ENCODE peak calls at places on chromosomes 4 and X, in five cellular contexts. One of them, this sample, is unnamed.

GRCh38 chr4:101205878-101206277 is 141.4 kb downstream of the PPP3CA start:
- DNase-seq in thoracic aorta: no peak
- DNase-seq in astrocyte: peak; percentile 79
- DNase-seq in A549: peak; percentile 28
- DNase-seq in heart left ventricle: no peak
- DNase-seq in this sample: no peak

GRCh38 chrX:18994713-18995112 is 10.8 kb upstream of the PHKA2 start:
- DNase-seq in thoracic aorta: no peak
- DNase-seq in astrocyte: peak; percentile 85
- DNase-seq in A549: peak; percentile 70
- DNase-seq in heart left ventricle: no peak
- DNase-seq in this sample: no peak

GRCh38 chrX:110987292-110987691 is 108.7 kb upstream of the PAK3 start:
- DNase-seq in thoracic aorta: no peak
- DNase-seq in astrocyte: no peak
- DNase-seq in A549: no peak
- DNase-seq in heart left ventricle: no peak
- DNase-seq in this sample: no peak

GRCh38 chr4:71266090-71266794 is 72.6 kb upstream of the SLC4A4 start:
- DNase-seq in thoracic aorta: no peak
- DNase-seq in astrocyte: peak; percentile 91
- DNase-seq in A549: no peak
- DNase-seq in heart left ventricle: no peak
- DNase-seq in this sample: no peak

GRCh38 chr4:88911246-88912212 is 145.5 kb downstream of the FAM13A start:
- DNase-seq in thoracic aorta: no peak
- DNase-seq in astrocyte: no peak
- DNase-seq in A549: no peak
- DNase-seq in heart left ventricle: no peak
- DNase-seq in this sample: no peak

GRCh38 chr4:136463941-136464340 is 1068.4 kb downstream of the PCDH18 start:
- DNase-seq in thoracic aorta: no peak
- DNase-seq in astrocyte: no peak
- DNase-seq in A549: no peak
- DNase-seq in heart left ventricle: no peak
- DNase-seq in this sample: no peak

GRCh38 chr4:86942185-86942666 is 7.4 kb downstream of the AFF1 start:
- DNase-seq in thoracic aorta: no peak
- DNase-seq in astrocyte: peak; percentile 57
- DNase-seq in A549: no peak
- DNase-seq in heart left ventricle: no peak
- DNase-seq in this sample: no peak

GRCh38 chrX:84216406-84216805 is 28.4 kb upstream of the RPS6KA6 start:
- DNase-seq in thoracic aorta: no peak
- DNase-seq in astrocyte: no peak
- DNase-seq in A549: no peak
- DNase-seq in heart left ventricle: no peak
- DNase-seq in this sample: no peak

GRCh38 chrX:102712216-102712966 is at the start of gene GPRASP2:
- DNase-seq in thoracic aorta: no peak
- DNase-seq in astrocyte: peak; percentile 4
- DNase-seq in A549: peak; percentile 15
- DNase-seq in heart left ventricle: peak; percentile 77
- DNase-seq in this sample: no peak

GRCh38 chr4:22911285-22911684 is 218.5 kb downstream of the GBA3 start:
- DNase-seq in thoracic aorta: no peak
- DNase-seq in astrocyte: no peak
- DNase-seq in A549: no peak
- DNase-seq in heart left ventricle: no peak
- DNase-seq in this sample: no peak

GRCh38 chr4:65825121-65825520 is 154.8 kb upstream of the EPHA5 start:
- DNase-seq in thoracic aorta: no peak
- DNase-seq in astrocyte: peak; percentile 75
- DNase-seq in A549: peak; percentile 1
- DNase-seq in heart left ventricle: no peak
- DNase-seq in this sample: no peak

GRCh38 chr4:78451407-78451806 is 100.2 kb upstream of the ANXA3 start:
- DNase-seq in thoracic aorta: no peak
- DNase-seq in astrocyte: no peak
- DNase-seq in A549: no peak
- DNase-seq in heart left ventricle: no peak
- DNase-seq in this sample: no peak

DNA sequence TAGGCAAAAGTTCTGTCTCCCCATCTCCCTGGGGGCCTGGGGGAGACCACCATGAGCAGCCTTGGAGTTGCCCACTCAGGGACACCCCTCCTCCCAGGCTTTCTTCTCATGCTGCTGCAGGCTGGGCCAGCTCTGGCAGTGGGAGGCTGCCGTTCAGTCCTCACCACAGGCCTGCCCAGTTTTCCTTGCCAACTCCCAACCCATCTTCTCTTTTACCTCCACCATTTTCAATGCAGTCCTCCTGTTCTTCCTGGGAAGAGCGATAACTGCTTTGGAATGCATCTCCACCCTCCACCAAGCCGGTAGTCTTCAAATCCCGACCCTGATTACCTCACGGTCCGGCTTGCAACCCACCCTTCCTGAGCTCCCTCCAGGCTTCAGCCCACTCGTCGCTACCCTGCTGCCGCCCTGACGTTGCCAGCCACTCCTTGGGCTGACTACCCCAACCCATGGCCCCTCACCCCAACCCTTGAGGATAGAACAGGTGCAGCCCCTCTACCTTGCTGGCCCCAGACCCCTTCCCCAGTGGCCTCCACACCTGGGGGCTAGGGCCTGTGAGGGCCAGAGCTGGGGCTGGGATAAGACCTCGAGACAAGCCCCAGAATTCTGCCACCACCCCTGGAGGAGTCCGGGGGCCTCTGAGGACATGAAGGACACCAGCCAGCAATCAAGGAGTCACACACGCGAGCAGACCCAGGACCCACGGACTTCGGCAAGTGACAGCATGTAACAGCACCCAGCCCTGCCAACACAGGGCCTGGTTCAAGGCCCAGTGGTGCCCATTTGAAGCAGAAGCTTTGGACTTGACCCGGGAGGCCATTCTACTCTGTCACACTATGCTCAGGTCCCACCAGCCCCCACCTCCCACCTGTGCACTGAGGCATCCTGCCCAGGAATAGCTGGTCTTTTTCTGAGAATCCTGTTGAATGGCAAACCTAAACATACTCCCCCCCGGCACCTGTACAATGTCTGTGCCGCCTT is 9.2 kb downstream of the WDR1 start:
- DNase-seq in thoracic aorta: no peak
- DNase-seq in astrocyte: no peak
- DNase-seq in A549: no peak
- DNase-seq in heart left ventricle: no peak
- DNase-seq in this sample: no peak
- H3K27ac ChIP-seq in thoracic aorta: peak overlapping the region; percentile 90
- H3K27ac ChIP-seq in astrocyte: peak overlapping the region; percentile 85
- H3K27ac ChIP-seq in A549: no peak overlapping the region
- H3K27ac ChIP-seq in heart left ventricle: peak overlapping the region; percentile 78
- H3K27ac ChIP-seq in this sample: peak overlapping the region; percentile 74

GRCh38 chrX:42151808-42152207 is 228.5 kb upstream of the CASK start:
- DNase-seq in thoracic aorta: no peak
- DNase-seq in astrocyte: no peak
- DNase-seq in A549: no peak
- DNase-seq in heart left ventricle: no peak
- DNase-seq in this sample: no peak

GRCh38 chrX:42149786-42150185 is 226.4 kb upstream of the CASK start:
- DNase-seq in thoracic aorta: no peak
- DNase-seq in astrocyte: no peak
- DNase-seq in A549: no peak
- DNase-seq in heart left ventricle: no peak
- DNase-seq in this sample: no peak

GRCh38 chrX:42143866-42144592 is 220.7 kb upstream of the CASK start:
- DNase-seq in thoracic aorta: no peak
- DNase-seq in astrocyte: no peak
- DNase-seq in A549: no peak
- DNase-seq in heart left ventricle: no peak
- DNase-seq in this sample: no peak

DNA sequence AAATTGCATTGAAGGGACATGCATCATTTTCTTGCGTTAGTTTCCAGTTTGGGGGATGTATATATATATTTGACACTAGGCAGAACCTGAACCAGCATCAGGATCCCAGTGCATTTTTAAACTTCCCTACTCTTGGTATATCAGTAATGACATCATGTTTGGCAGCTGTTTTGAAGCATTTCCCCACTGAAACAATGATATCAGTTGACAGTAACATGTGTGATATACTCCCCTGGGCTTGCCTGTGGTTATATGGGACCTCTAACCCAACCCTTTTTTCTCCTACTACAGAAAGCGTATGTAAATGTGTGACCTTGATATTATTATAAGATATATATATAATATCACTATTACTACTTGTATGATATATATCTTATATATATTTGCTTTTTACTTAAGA is 225.9 kb upstream of the CASK start:
- DNase-seq in thoracic aorta: no peak
- DNase-seq in astrocyte: no peak
- DNase-seq in A549: no peak
- DNase-seq in heart left ventricle: no peak
- DNase-seq in this sample: no peak
- TF ChIP-seq CTCF in thoracic aorta: no peak
- TF ChIP-seq CTCF in astrocyte: no peak
- TF ChIP-seq CTCF in A549: no peak
- TF ChIP-seq CTCF in heart left ventricle: no peak
- TF ChIP-seq CTCF in this sample: no peak

GRCh38 chrX:57651169-57651919 is 28.7 kb downstream of the NLRP2B start:
- DNase-seq in thoracic aorta: no peak
- DNase-seq in astrocyte: no peak
- DNase-seq in A549: no peak
- DNase-seq in heart left ventricle: no peak
- DNase-seq in this sample: no peak

GRCh38 chrX:57652705-57653104 is 27.4 kb downstream of the NLRP2B start:
- DNase-seq in thoracic aorta: no peak
- DNase-seq in astrocyte: no peak
- DNase-seq in A549: no peak
- DNase-seq in heart left ventricle: no peak
- DNase-seq in this sample: no peak

GRCh38 chrX:57655065-57655464 is 25.0 kb downstream of the NLRP2B start:
- DNase-seq in thoracic aorta: no peak
- DNase-seq in astrocyte: no peak
- DNase-seq in A549: no peak
- DNase-seq in heart left ventricle: no peak
- DNase-seq in this sample: no peak
- H3K9me3 ChIP-seq in thoracic aorta: no peaks in the 10 kb centered on the region
- H3K9me3 ChIP-seq in astrocyte: no peaks in the 10 kb centered on the region
- H3K9me3 ChIP-seq in A549: no peaks in the 10 kb centered on the region
- H3K9me3 ChIP-seq in heart left ventricle: peaks cover 4% of the 10 kb centered on the region
- H3K9me3 ChIP-seq in this sample: peaks cover 3% of the 10 kb centered on the region

DNA sequence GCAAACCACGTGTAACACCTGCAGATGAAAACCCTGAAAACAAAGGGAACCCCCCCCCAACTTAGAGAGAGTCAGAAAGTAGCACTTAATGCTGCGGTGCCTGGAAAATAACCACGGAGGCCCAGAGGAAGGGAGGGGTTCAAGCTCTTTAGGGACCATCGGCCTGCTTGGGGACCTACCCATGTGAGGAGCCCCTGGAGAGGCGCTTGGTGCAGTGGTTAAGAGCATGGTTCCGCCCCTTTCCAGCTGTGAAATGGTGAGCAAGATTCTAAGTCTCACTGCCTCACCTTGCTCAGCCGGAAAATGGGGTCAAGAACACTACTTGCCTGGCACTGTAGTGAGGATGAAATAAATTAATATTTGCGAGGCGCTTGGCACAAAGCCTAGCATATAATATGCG is 13.8 kb downstream of the SLC25A5 start:
- DNase-seq in thoracic aorta: no peak
- DNase-seq in astrocyte: no peak
- DNase-seq in A549: no peak
- DNase-seq in heart left ventricle: no peak
- DNase-seq in this sample: no peak
- H3K27ac ChIP-seq in thoracic aorta: peak overlapping the region; percentile 41
- H3K27ac ChIP-seq in astrocyte: no peak overlapping the region
- H3K27ac ChIP-seq in A549: peak overlapping the region; percentile 81
- H3K27ac ChIP-seq in heart left ventricle: peak overlapping the region; percentile 58
- H3K27ac ChIP-seq in this sample: no peak overlapping the region

GRCh38 chr4:1746265-1746691 is 25.0 kb downstream of the TACC3 start:
- DNase-seq in thoracic aorta: no peak
- DNase-seq in astrocyte: peak; percentile 19
- DNase-seq in A549: peak; percentile 77
- DNase-seq in heart left ventricle: peak; percentile 87
- DNase-seq in this sample: peak; percentile 60

GRCh38 chr4:1745165-1745564 is 23.8 kb downstream of the TACC3 start:
- DNase-seq in thoracic aorta: no peak
- DNase-seq in astrocyte: no peak
- DNase-seq in A549: no peak
- DNase-seq in heart left ventricle: no peak
- DNase-seq in this sample: no peak

GRCh38 chr4:1744552-1744951 is 23.2 kb downstream of the TACC3 start:
- DNase-seq in thoracic aorta: no peak
- DNase-seq in astrocyte: no peak
- DNase-seq in A549: no peak
- DNase-seq in heart left ventricle: no peak
- DNase-seq in this sample: no peak

GRCh38 chr4:1746919-1747602 is 25.7 kb downstream of the TACC3 start:
- DNase-seq in thoracic aorta: no peak
- DNase-seq in astrocyte: no peak
- DNase-seq in A549: no peak
- DNase-seq in heart left ventricle: no peak
- DNase-seq in this sample: no peak

GRCh38 chr4:1745697-1746096 is 24.4 kb downstream of the TACC3 start:
- DNase-seq in thoracic aorta: no peak
- DNase-seq in astrocyte: no peak
- DNase-seq in A549: no peak
- DNase-seq in heart left ventricle: no peak
- DNase-seq in this sample: no peak
- TF ChIP-seq CTCF in thoracic aorta: no peak
- TF ChIP-seq CTCF in astrocyte: no peak
- TF ChIP-seq CTCF in A549: no peak
- TF ChIP-seq CTCF in heart left ventricle: no peak
- TF ChIP-seq CTCF in this sample: no peak

DNA sequence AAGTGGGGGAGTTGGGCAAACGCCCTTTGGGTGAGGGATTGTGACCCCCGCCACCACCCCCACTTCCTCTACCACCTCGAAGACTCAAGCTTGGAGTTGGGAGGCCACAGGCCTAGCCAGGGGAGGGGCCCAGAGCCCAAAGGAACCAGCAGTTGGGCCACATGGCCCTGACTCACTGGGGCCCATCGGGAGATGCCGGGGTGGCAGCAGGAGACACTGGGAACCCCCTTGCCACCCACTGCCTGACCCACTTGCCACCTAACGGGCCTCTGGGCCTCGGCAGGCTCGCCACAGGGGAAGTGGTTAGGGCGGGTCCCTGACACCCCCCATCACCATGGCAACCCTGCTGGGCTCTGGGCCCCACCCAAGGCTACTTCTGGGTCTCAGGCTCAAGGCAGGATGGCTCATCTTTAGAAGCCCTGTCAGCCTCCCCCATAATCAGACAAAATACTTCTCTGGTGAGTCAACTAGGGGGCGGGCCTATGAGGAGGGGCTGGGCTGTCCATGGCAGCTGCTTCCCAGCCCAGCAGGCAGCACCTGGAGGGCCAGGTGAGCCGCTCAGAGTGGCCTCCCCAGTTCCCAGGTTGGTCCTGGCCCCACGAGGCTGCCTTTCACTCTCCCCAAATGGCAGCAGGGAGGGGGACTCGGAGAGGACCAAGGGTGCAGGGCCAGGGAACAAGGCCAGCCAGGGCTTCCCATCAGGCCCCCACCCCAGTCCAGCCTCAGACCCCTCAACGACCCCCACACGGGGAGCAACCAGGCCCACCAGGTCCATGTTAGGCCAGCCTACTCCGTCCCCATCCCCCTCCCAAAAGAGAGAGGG is 5.6 kb downstream of the FLNA start:
- DNase-seq in thoracic aorta: peak; percentile 67
- DNase-seq in astrocyte: peak; percentile 81
- DNase-seq in A549: peak; percentile 87
- DNase-seq in heart left ventricle: peak; percentile 84
- DNase-seq in this sample: peak; percentile 87
- H3K9me3 ChIP-seq in thoracic aorta: no peaks in the 10 kb centered on the region
- H3K9me3 ChIP-seq in astrocyte: no peaks in the 10 kb centered on the region
- H3K9me3 ChIP-seq in A549: no peaks in the 10 kb centered on the region
- H3K9me3 ChIP-seq in heart left ventricle: no peaks in the 10 kb centered on the region
- H3K9me3 ChIP-seq in this sample: no peaks in the 10 kb centered on the region